ENCODE peak calls at places on chromosomes 4 and X, in four cellular contexts. H is mesenchymal stem cell; N is stimulated activated CD8-positive, alpha-beta memory T cell treated with anti-CD3 and anti-CD28 coated beads, Interleukin-12 subunit alpha, Interleukin-12 subunit beta, amount 100 ng/mL, for 1 hour; Y is NCI-H1092. F is an unnamed sample.

GRCh38 chr4:168654206-168655174 is 157.6 kb downstream of the PALLD start:
- DNase-seq in H (no peak), N (no peak), Y (no peak), F (no peak)

GRCh38 chr4:177554966-177555574 is 112.8 kb upstream of the AGA start:
- DNase-seq in N (no peak), H (peak; percentile 48), Y (no peak), F (peak; percentile 22)

GRCh38 chr4:81021526-81021944 is 9.0 kb upstream of the BMP3 start:
- DNase-seq in Y (no peak), N (no peak), H (no peak), F (no peak)

GRCh38 chrX:120137439-120137838 is 21.0 kb upstream of the RHOXF2 start:
- DNase-seq in H (no peak), Y (no peak), N (no peak), F (no peak)

GRCh38 chr4:74671074-74671698 is 123.1 kb downstream of the BTC start:
- DNase-seq in Y (no peak), H (peak; percentile 74), N (peak; percentile 12), F (peak; percentile 38)

GRCh38 chrX:153032397-153033118 is 23.7 kb upstream of the PNMA3 start:
- DNase-seq in Y (peak; percentile 49), H (peak; percentile 51), N (peak; percentile 32), F (peak; percentile 74)

GRCh38 chr4:8215001-8215427 is 15.9 kb downstream of the SH3TC1 start:
- DNase-seq in H (peak; percentile 77), Y (peak; percentile 76), N (no peak), F (no peak)

GRCh38 chr4:1061747-1062146 is 50.3 kb downstream of the FGFRL1 start:
- DNase-seq in H (no peak), N (no peak), Y (no peak), F (no peak)

GRCh38 chrX:2500681-2501151 is at the start of the genes DHRSX and ZBED1:
- DNase-seq in N (no peak), Y (no peak), H (peak; percentile 38), F (peak; percentile 63)

GRCh38 chr4:185716008-185716976 is 95.7 kb downstream of the SORBS2 start:
- DNase-seq in H (no peak), Y (peak; percentile 95), N (no peak), F (no peak)

GRCh38 chr4:112523008-112523440 is 7.0 kb upstream of the NEUROG2 start:
- DNase-seq in N (no peak), Y (no peak), H (peak; percentile 33), F (no peak)

GRCh38 chrX:13540602-13541001 is 28.8 kb upstream of the EGFL6 start:
- DNase-seq in N (no peak), Y (no peak), H (no peak), F (no peak)

GRCh38 chr4:95193391-95194224 is 355.2 kb downstream of the UNC5C start:
- DNase-seq in Y (no peak), H (no peak), N (no peak), F (no peak)

GRCh38 chrX:76454456-76454927 is 27.0 kb downstream of the MAGEE1 start:
- DNase-seq in H (peak; percentile 0), N (no peak), Y (no peak), F (no peak)

GRCh38 chrX:133923113-133923512 is 62.3 kb downstream of the GPC3 start:
- DNase-seq in H (peak; percentile 25), N (no peak), Y (no peak), F (peak; percentile 26)

GRCh38 chr4:15291133-15291532 is 136.7 kb upstream of the C1QTNF7 start:
- DNase-seq in Y (no peak), H (peak; percentile 33), N (no peak), F (no peak)

GRCh38 chrX:7102119-7102518 is 45.4 kb upstream of the STS start:
- DNase-seq in Y (no peak), N (no peak), H (no peak), F (no peak)

F was measured in activated CD4-positive, alpha-beta memory T cell treated with anti-CD3 and anti-CD28 coated beads, Interleukin-2, amount 10 ng/mL, durations not matched to agents 7 days and 5 days.